ENCODE peak calls at places on chromosomes 1 and 21, in seven cellular contexts. W, Q, C, R, U, S and K are unnamed samples.

GRCh38 chr1:6954596-6954995 is 169.3 kb downstream of the CAMTA1 start:
- DNase-seq in W (no peak), Q (no peak), S (no peak), U (no peak), C (no peak), R (no peak), K (no peak)

GRCh38 chr21:34363733-34364132 is at the start of gene KCNE2:
- DNase-seq in W (peak), Q (no peak), S (no peak), C (no peak), U (no peak), R (no peak), K (no peak)

GRCh38 chr1:90720137-90720636 is 3.1 kb upstream of the BARHL2 start:
- DNase-seq in W (no peak), Q (no peak), U (no peak), S (no peak), R (no peak), C (no peak), K (no peak)

GRCh38 chr1:109800291-109800690 is 36.6 kb upstream of the EPS8L3 start:
- DNase-seq in Q (no peak), W (no peak), S (no peak), R (no peak), C (no peak), U (no peak), K (no peak)

GRCh38 chr1:184792450-184792969 is 37.9 kb upstream of the EDEM3 start:
- DNase-seq in S (peak), C (no peak), W (no peak), U (peak), R (peak), Q (no peak), K (no peak)

GRCh38 chr1:7402548-7402850 is 368.6 kb upstream of the VAMP3 start:
- DNase-seq in Q (no peak), R (peak), S (no peak), C (no peak), U (no peak), W (no peak), K (no peak)

GRCh38 chr1:111032295-111032897 is 68.7 kb upstream of the LRIF1 start:
- DNase-seq in W (no peak), Q (no peak), S (peak), C (peak), U (peak), R (peak), K (peak)

GRCh38 chr1:91817506-91817905 is 68.4 kb downstream of the TGFBR3 start:
- DNase-seq in Q (no peak), W (no peak), S (no peak), U (no peak), C (no peak), R (no peak), K (no peak)

GRCh38 chr21:34021726-34022125 is 51.7 kb upstream of the MRPS6 start:
- DNase-seq in W (no peak), U (no peak), S (no peak), Q (no peak), C (no peak), R (no peak), K (no peak)

GRCh38 chr1:84689514-84690396 is 506 bp downstream of the SSX2IP start:
- DNase-seq in S (peak), Q (peak), U (peak), W (peak), R (peak), C (no peak), K (peak)

GRCh38 chr1:1614204-1614953 is 921 bp upstream of the MIB2 start:
- DNase-seq in C (no peak), S (peak), W (no peak), U (peak), Q (peak), R (peak), K (no peak)

GRCh38 chr1:88867743-88868521 is 23.4 kb downstream of the GTF2B start:
- DNase-seq in S (peak), W (no peak), C (no peak), U (peak), R (peak), Q (no peak), K (no peak)

GRCh38 chr1:3778590-3779264 is 6.2 kb downstream of the SMIM1 start:
- DNase-seq in U (no peak), W (no peak), C (no peak), R (no peak), S (no peak), Q (no peak), K (no peak)

GRCh38 chr1:94154989-94155388 is 34.0 kb upstream of the ABCA4 start:
- DNase-seq in U (no peak), S (no peak), W (no peak), R (no peak), C (no peak), Q (no peak), K (no peak)

GRCh38 chr21:35154788-35155187 is 105.7 kb upstream of the RUNX1 start:
- DNase-seq in U (no peak), W (no peak), R (no peak), C (no peak), S (no peak), Q (no peak), K (no peak)

GRCh38 chr1:33918368-33918767 is 54.5 kb downstream of the HMGB4 start:
- DNase-seq in W (no peak), R (peak), S (peak), C (no peak), Q (no peak), U (peak), K (no peak)

GRCh38 chr1:147243228-147243685 is 773 bp downstream of the CHD1L start:
- DNase-seq in Q (no peak), S (no peak), W (no peak), R (no peak), C (no peak), U (peak), K (peak)

GRCh38 chr1:16165548-16165947 is 9.7 kb upstream of the EPHA2 start:
- DNase-seq in R (no peak), U (no peak), C (no peak), W (peak), S (no peak), Q (no peak), K (no peak)

GRCh38 chr1:6385673-6386191 is 7.8 kb downstream of the ACOT7 start:
- DNase-seq in Q (peak), C (no peak), S (peak), R (peak), U (peak), W (peak), K (peak)

GRCh38 chr1:8597455-8597854 is 220.0 kb downstream of the RERE start:
- DNase-seq in S (no peak), U (peak), W (no peak), Q (no peak), C (no peak), R (no peak), K (no peak)

GRCh38 chr1:8600336-8600735 is 217.1 kb downstream of the RERE start:
- DNase-seq in C (no peak), W (no peak), R (no peak), Q (no peak), U (no peak), S (no peak), K (no peak)

GRCh38 chr1:8599813-8600212 is 217.6 kb downstream of the RERE start:
- DNase-seq in R (no peak), Q (no peak), C (no peak), U (no peak), W (no peak), S (no peak), K (no peak)

GRCh38 chr1:8598060-8598724 is 219.2 kb downstream of the RERE start:
- DNase-seq in Q (no peak), W (no peak), U (peak), S (peak), C (no peak), R (peak), K (peak)

DNA sequence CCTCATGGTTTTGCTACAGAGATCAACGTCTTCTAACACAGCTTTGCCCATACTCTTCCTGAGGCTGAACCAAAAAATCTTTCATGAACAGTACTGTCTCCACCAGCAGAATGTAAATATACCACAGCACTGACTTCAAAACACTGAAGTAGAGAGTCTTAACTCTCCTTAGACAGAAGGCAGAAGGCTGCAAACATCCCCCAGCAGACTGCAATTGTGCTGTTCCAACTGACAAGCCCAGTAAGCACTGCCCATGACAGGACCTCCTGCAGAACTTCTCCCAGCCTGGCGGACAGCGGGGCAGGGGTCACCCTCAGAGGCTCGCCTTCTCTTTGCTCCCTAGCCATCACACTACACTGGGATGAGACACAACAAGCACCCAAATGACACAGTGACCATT is 218.7 kb downstream of the RERE start:
- DNase-seq in U (peak), S (no peak), W (no peak), R (peak), C (no peak), Q (no peak), K (no peak)
- H3K4ac ChIP-seq in U (peak), S (no peak), W (no peak), R (no peak), C (no peak), Q (no peak), K (no peak)

DNA sequence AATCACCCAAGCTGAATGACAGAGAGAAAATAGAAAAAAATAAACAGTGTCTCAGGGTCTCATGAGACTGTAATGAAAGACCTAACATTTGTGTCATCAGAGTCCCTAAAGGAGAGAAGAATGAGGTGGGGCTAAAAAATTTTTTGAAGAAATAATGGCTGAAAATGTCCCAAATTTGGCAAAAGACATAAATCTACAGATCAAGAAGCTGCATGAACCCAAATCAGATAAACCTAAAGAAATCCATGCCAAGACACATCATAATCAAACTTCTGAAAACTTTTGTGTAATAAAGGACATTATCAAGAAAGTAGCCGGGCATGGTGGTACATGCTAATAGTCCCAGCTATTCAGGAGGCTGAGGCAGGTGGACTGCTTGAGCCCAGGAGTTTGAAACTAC is 29.2 kb downstream of the LEMD1 start:
- DNase-seq in U (no peak), C (no peak), R (no peak), W (no peak), Q (no peak), S (no peak), K (no peak)
- H3K4ac ChIP-seq in U (no peak), C (no peak), R (no peak), W (no peak), Q (no peak), S (no peak), K (no peak)

DNA sequence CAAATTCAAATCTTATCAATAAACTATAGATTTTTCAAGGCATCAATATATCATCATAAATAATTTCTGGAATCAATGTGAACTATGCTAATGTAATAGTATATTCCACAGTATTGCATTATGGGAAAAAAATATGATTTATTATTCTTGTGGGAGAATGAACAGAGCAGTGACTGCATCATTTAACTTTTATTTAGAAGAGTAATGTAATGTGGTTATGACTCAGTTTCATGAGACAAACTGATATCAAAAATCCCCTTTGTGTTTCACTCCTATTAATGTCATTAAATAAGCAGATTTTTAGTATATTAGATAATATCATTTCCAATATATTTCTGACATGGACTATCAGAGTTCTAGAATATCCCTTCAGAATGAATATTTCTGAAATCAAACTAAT is 187.6 kb downstream of the LRRC40 start:
- DNase-seq in W (no peak), R (no peak), Q (no peak), U (peak), C (no peak), S (no peak), K (no peak)
- H3K4ac ChIP-seq in W (no peak), R (no peak), Q (no peak), U (no peak), C (no peak), S (no peak), K (no peak)

GRCh38 chr1:206911064-206911663 is 10.6 kb downstream of the FCMR start:
- DNase-seq in R (peak), S (peak), Q (no peak), W (no peak), U (peak), C (no peak), K (peak)
- H3K4ac ChIP-seq in R (no peak), S (no peak), Q (no peak), W (no peak), U (no peak), C (no peak), K (no peak)

GRCh38 chr1:237795558-237795957 is 95.2 kb downstream of the ZP4 start:
- DNase-seq in C (no peak), U (no peak), R (no peak), S (no peak), Q (no peak), W (no peak), K (no peak)
- H3K4ac ChIP-seq in C (no peak), U (no peak), R (no peak), S (no peak), Q (no peak), W (no peak), K (no peak)

DNA sequence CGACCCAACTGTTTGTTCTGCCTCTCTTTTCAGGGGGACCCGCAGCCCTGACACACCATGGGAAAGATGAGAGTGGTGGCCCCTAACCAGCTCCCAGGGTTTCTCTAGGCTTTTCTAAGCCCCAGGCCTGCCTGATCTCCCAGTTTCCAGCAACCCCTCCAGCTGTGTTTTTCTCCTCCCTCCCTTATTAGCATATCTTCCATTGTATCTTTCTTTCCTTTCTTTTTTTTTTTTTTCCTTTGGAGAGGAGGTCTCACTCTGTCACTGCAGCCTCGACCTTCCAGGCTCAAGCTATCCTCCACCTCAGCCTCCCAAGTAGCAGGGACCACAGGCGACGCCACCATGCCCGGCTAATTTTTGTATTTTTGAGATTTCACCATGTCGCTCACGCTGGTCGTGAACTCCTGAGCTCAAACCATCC is 1.8 kb upstream of the CERS2 start:
- DNase-seq in R (no peak), C (no peak), U (no peak), S (no peak), Q (no peak), W (no peak), K (peak)
- H3K4ac ChIP-seq in R (peak), C (no peak), U (no peak), S (no peak), Q (no peak), W (peak), K (no peak)

DNA sequence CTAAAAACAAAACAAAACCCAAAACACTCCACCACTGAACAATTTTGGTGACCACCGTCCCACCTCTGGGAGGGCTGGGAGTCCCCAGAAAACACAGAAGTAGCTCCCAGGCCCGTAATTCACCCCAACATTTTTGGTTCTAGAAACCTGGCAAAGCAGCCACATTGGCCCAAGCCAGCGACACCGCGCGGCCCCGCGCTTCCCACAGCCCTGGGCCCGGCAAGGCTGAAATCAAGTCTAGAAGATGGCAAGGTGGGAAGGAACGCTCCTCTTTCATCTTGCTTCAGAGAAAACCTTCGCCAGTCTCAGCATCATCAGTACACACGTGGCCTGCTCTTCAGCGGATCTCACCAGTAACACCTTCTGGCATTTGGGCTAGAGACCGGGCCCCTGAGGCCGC is 35.9 kb upstream of the NID1 start:
- DNase-seq in U (no peak), R (no peak), W (no peak), C (no peak), Q (no peak), S (no peak), K (no peak)
- H3K4ac ChIP-seq in U (no peak), R (no peak), W (no peak), C (no peak), Q (no peak), S (no peak), K (no peak)

GRCh38 chr1:154809436-154810413 is 60.4 kb downstream of the KCNN3 start:
- DNase-seq in U (peak), R (peak), Q (no peak), S (peak), W (no peak), C (no peak), K (no peak)

GRCh38 chr1:154808261-154808908 is 61.7 kb downstream of the KCNN3 start:
- DNase-seq in Q (no peak), C (no peak), W (no peak), R (no peak), U (no peak), S (peak), K (peak)

GRCh38 chr1:154808909-154809262 is 61.2 kb downstream of the KCNN3 start:
- DNase-seq in C (no peak), S (peak), R (peak), W (no peak), U (peak), Q (no peak), K (no peak)

GRCh38 chr1:154806333-154806732 is 63.7 kb downstream of the KCNN3 start:
- DNase-seq in U (no peak), R (no peak), W (no peak), Q (no peak), C (no peak), S (no peak), K (no peak)

DNA sequence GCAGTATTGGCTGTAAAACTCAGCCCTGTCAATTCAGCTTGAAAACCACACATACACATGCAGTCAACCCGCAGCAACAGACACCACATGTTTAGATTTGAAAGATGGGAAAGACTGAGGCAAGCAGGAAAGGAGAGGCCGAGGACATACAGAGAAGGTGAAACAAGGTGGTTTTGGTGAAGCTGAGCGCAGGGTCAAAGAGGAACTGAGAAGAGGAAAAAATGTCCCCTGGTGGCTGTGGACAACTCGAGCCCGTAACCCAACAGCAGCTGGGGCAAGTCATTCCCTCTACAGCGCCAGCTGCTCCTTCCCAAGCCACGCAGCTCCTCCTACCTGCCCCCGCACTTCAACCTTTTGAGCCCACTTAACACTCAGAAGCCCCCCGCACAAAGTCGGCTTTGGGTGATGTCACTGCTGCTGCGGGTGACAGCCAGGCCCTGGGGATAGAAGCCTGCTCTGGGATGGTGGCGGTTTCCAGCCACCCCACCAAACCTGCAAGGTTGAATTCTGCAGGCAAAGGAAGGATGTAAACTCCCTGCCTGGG is 63.0 kb downstream of the KCNN3 start:
- DNase-seq in C (no peak), R (no peak), W (no peak), Q (no peak), U (no peak), S (peak), K (no peak)
- H3K4ac ChIP-seq in C (no peak), R (no peak), W (no peak), Q (no peak), U (no peak), S (no peak), K (no peak)

GRCh38 chr1:44874155-44874554 is 31.1 kb upstream of the PTCH2 start:
- DNase-seq in C (no peak), W (no peak), R (no peak), S (no peak), Q (no peak), U (no peak), K (no peak)
- H3K4ac ChIP-seq in C (no peak), W (no peak), R (no peak), S (no peak), Q (no peak), U (no peak), K (no peak)

DNA sequence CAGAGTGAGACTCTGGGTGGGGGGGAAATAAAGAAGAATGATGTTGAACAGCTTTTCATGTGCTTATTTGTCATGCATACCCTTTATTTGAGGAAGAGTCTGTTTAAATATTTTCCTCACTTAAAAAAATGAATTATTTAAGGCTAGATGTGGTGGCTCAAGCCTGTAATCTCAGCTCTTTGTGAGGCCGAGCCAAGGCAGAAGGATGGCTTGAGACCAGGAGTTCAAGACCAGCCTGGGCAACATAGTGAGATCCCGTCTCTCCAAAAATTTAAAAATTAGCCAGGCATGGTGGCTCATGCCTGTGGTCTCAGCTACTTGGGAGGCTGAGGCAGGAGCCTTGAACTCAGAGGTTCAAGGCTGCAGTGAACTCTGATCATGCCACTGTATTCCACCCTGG is 25.4 kb downstream of the SLC30A1 start:
- DNase-seq in C (no peak), U (no peak), W (no peak), R (no peak), S (no peak), Q (no peak), K (no peak)
- H3K4ac ChIP-seq in C (no peak), U (no peak), W (no peak), R (no peak), S (no peak), Q (no peak), K (no peak)